ENCODE peak calls at places on chromosomes 7 and 10, in five cellular contexts. S is lower leg skin, R is BE2C, H is endodermal cell, G is esophagus squamous epithelium. M is an unnamed sample.

GRCh38 chr7:46175221-46175620 is 254.1 kb upstream of the IGFBP3 start:
- DNase-seq in S (no peak), R (no peak), H (no peak), G (no peak), M (no peak)

GRCh38 chr10:61835909-61836232 is 65.6 kb upstream of the ARID5B start:
- DNase-seq in S (no peak), R (no peak), H (no peak), G (no peak), M (peak; percentile 71)

GRCh38 chr7:19397917-19398316 is 252.7 kb upstream of the FERD3L start:
- DNase-seq in S (no peak), R (no peak), H (no peak), G (no peak), M (peak; percentile 87)

GRCh38 chr7:151398446-151399304 is 11.2 kb downstream of the WDR86 start:
- DNase-seq in S (no peak), R (no peak), H (no peak), G (no peak), M (peak; percentile 30)

GRCh38 chr10:18071591-18071990 is 68.6 kb upstream of the CACNB2 start:
- DNase-seq in S (no peak), R (no peak), H (no peak), G (no peak), M (peak; percentile 4)

GRCh38 chr7:157401567-157402387 is 65.0 kb downstream of the DNAJB6 start:
- DNase-seq in S (no peak), R (no peak), H (no peak), G (no peak), M (no peak)

GRCh38 chr10:99595770-99596465 is 24.3 kb downstream of the SLC25A28 start:
- DNase-seq in S (peak; percentile 64), R (no peak), H (peak; percentile 81), G (no peak), M (no peak)

GRCh38 chr10:14723052-14723689 is 51.5 kb downstream of the FAM107B start:
- DNase-seq in S (no peak), R (no peak), H (no peak), G (no peak), M (no peak)

GRCh38 chr7:64873517-64873916 is 29.6 kb upstream of the ZNF273 start:
- DNase-seq in S (peak; percentile 25), R (no peak), H (no peak), G (no peak), M (no peak)

GRCh38 chr7:5532520-5533335 is 109.1 kb upstream of the TNRC18 start:
- DNase-seq in S (peak; percentile 94), R (no peak), H (peak; percentile 87), G (no peak), M (no peak)

GRCh38 chr7:29278362-29279070 is 83.9 kb downstream of the CHN2 start:
- DNase-seq in S (no peak), R (no peak), H (peak; percentile 31), G (no peak), M (no peak)

GRCh38 chr7:51276091-51276605 is 40.5 kb downstream of the COBL start:
- DNase-seq in S (no peak), R (no peak), H (no peak), G (no peak), M (no peak)

GRCh38 chr10:86648706-86649426 is 5.5 kb upstream of the OPN4 start:
- DNase-seq in S (peak; percentile 91), R (no peak), H (peak; percentile 49), G (no peak), M (peak; percentile 51)

GRCh38 chr10:23373156-23373555 is 28.6 kb upstream of the C10orf67 start:
- DNase-seq in S (no peak), R (no peak), H (no peak), G (no peak), M (no peak)

GRCh38 chr7:1368682-1369571 is 90.3 kb downstream of the MICALL2 start:
- DNase-seq in S (no peak), R (peak; percentile 72), H (peak; percentile 99), G (no peak), M (no peak)

GRCh38 chr7:31145339-31145738 is 93.2 kb downstream of the ADCYAP1R1 start:
- DNase-seq in S (no peak), R (no peak), H (peak; percentile 64), G (no peak), M (no peak)

GRCh38 chr10:127977368-127978009 is 70.6 kb downstream of the PTPRE start:
- DNase-seq in S (peak; percentile 93), R (no peak), H (no peak), G (no peak), M (peak; percentile 65)

GRCh38 chr7:1987591-1988532 is 244.9 kb downstream of the MAD1L1 start:
- DNase-seq in S (no peak), R (no peak), H (no peak), G (no peak), M (no peak)

GRCh38 chr7:43727003-43727402 is 2.3 kb downstream of the COA1 start:
- DNase-seq in S (no peak), R (no peak), H (no peak), G (no peak), M (no peak)

GRCh38 chr7:96707901-96708774 is 1.5 kb downstream of the SEM1 start:
- DNase-seq in S (no peak), R (no peak), H (no peak), G (no peak), M (peak; percentile 15)

GRCh38 chr7:93515144-93515543 is 59.4 kb downstream of the CALCR start:
- DNase-seq in S (no peak), R (no peak), H (no peak), G (no peak), M (peak; percentile 23)

GRCh38 chr10:88379575-88379974 is 203.5 kb downstream of the RNLS start:
- DNase-seq in S (no peak), R (peak; percentile 24), H (no peak), G (no peak), M (peak; percentile 93)

GRCh38 chr7:139488810-139489209 is 5.3 kb upstream of the KLRG2 start:
- DNase-seq in S (no peak), R (peak; percentile 35), H (no peak), G (no peak), M (no peak)

GRCh38 chr10:67527351-67527750 is 168.6 kb downstream of the CTNNA3 start:
- DNase-seq in S (no peak), R (no peak), H (no peak), G (no peak), M (peak; percentile 19)

GRCh38 chr10:61389887-61390286 is 63.3 kb downstream of the TMEM26 start:
- DNase-seq in S (no peak), R (no peak), H (no peak), G (no peak), M (no peak)

GRCh38 chr10:89100680-89101079 is 106.4 kb downstream of the CH25H start:
- DNase-seq in S (no peak), R (no peak), H (no peak), G (no peak), M (peak; percentile 91)

GRCh38 chr7:20783716-20784310 is 2.9 kb downstream of the SP8 start:
- DNase-seq in S (peak; percentile 85), R (no peak), H (peak; percentile 88), G (no peak), M (peak; percentile 20)

GRCh38 chr10:129097776-129098175 is 369.3 kb upstream of the MGMT start:
- DNase-seq in S (peak; percentile 2), R (no peak), H (no peak), G (no peak), M (peak; percentile 20)

GRCh38 chr10:99461230-99461629 is 30.8 kb upstream of the GOT1 start:
- DNase-seq in S (no peak), R (no peak), H (no peak), G (no peak), M (peak; percentile 34)

GRCh38 chr7:100013328-100013676 is 2.1 kb upstream of the ZKSCAN1 start:
- DNase-seq in S (no peak), R (no peak), H (no peak), G (no peak), M (no peak)

GRCh38 chr10:109875828-109876821 is 47.2 kb downstream of the XPNPEP1 start:
- DNase-seq in S (peak; percentile 15), R (no peak), H (peak; percentile 10), G (no peak), M (no peak)

GRCh38 chr7:4713183-4713784 is 31.2 kb downstream of the FOXK1 start:
- DNase-seq in S (no peak), R (no peak), H (peak; percentile 63), G (no peak), M (peak; percentile 59)

DNA sequence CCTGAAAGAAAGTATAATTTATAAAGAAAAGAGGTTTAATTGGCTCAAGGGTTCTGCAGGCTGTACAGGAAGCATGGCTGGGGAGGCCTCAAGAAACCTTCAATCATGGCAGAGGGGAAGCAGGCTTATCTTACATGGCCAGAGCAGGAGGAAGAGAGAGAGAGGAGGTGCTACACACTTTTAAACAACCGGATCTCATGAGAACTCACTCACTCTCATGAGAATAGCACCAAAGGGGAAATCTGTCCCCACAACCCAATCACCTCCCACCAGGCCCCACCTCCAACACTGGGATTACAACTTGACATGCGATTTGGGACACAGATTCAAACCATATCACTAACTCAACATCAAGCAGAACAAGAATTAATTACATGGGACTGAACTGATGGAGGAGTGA is 6.9 kb upstream of the ZNF485 start:
- DNase-seq in S (no peak), R (no peak), H (no peak), G (no peak), M (no peak)
- TF ChIP-seq CTCF in S (no peak), R (no peak), H (no peak), G (no peak), M (no peak)

GRCh38 chr7:123746055-123746454 is 2.7 kb downstream of the WASL start:
- DNase-seq in S (no peak), R (no peak), H (no peak), G (no peak), M (no peak)
- H3K4me3 ChIP-seq in S (no peak overlapping the region), R (no peak overlapping the region), H (peak overlapping the region; percentile 99), G (peak overlapping the region; percentile 91), M (no peak overlapping the region)

GRCh38 chr7:55366461-55367138 is 1.5 kb downstream of the LANCL2 start:
- DNase-seq in S (no peak), R (peak; percentile 19), H (no peak), G (no peak), M (peak; percentile 26)
- TF ChIP-seq CTCF in S (no peak), R (no peak), H (no peak), G (no peak), M (no peak)

DNA sequence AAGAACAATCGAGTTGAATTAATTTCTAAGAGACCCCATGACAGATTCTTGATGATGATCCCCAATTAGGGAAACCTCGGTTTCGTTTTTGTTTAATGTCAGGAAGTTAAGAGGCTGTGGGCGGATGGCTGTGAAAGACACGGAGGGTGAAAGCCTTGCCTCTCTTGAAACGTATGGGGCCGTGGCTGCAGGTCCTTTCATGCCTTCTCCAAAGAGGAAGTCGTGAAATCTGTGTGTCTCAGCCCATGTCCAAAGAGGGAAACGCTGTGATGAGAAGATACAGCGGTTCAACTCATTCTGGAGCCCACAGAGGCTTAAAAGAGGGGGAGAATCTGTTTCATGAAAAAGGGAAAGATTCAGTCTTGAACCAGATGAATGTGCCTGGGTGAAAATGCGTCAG is 51.4 kb upstream of the CARD11 start:
- DNase-seq in S (no peak), R (no peak), H (no peak), G (no peak), M (no peak)
- H3K4me3 ChIP-seq in S (no peak overlapping the region), R (no peak overlapping the region), H (no peak overlapping the region), G (no peak overlapping the region), M (no peak overlapping the region)

DNA sequence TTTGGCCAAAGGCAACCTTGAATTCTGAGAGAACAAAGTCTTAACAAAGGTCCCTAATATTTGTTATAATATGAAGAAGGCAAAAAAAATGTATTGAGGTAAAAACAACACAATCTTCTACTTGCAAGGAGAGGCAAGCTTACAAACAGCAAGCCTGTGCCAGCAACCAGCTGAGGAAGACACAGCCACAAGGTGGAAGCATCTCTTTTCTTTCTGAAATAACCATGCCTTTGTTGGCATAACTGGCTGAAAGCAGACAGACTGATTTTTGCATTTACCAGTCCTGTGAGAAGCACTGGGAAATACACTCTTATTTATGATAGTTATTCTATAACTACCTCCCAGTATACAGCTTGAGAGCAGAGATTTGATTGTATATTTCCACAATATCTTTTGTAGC is 292.0 kb downstream of the PHTF2 start:
- DNase-seq in S (no peak), R (no peak), H (no peak), G (no peak), M (peak; percentile 4)
- TF ChIP-seq CTCF in S (no peak), R (no peak), H (peak; percentile 59), G (no peak), M (no peak)